ENCODE peak calls at places on chromosomes 7 and 10, in seven cellular contexts. One of them, this sample, is unnamed.
A peak's percentile ranks its signal among the peaks of the same experiment; 100 is the strongest.

GRCh38 chr10:44589181-44589884 is 204.4 kb upstream of the CXCL12 start:
- DNase-seq in GM23338: peak; percentile 17
- DNase-seq in MM.1S: no peak
- DNase-seq in HCT116: no peak
- DNase-seq in SK-N-SH: no peak
- DNase-seq in neural progenitor cell: no peak
- DNase-seq in GM23248: no peak
- DNase-seq in this sample: no peak

GRCh38 chr7:116910367-116910766 is 42.9 kb upstream of the ST7 start:
- DNase-seq in GM23338: no peak
- DNase-seq in MM.1S: no peak
- DNase-seq in GM23248: no peak
- DNase-seq in neural progenitor cell: no peak
- DNase-seq in HCT116: no peak
- DNase-seq in SK-N-SH: no peak
- DNase-seq in this sample: no peak

GRCh38 chr7:152925412-152926147 is 166.0 kb downstream of the ACTR3B start:
- DNase-seq in GM23338: peak; percentile 89
- DNase-seq in SK-N-SH: peak; percentile 83
- DNase-seq in HCT116: no peak
- DNase-seq in GM23248: no peak
- DNase-seq in MM.1S: no peak
- DNase-seq in neural progenitor cell: peak; percentile 90
- DNase-seq in this sample: peak; percentile 51

GRCh38 chr7:139598642-139599041 is 75.2 kb downstream of the CLEC2L start:
- DNase-seq in neural progenitor cell: no peak
- DNase-seq in GM23338: no peak
- DNase-seq in MM.1S: no peak
- DNase-seq in HCT116: no peak
- DNase-seq in SK-N-SH: no peak
- DNase-seq in GM23248: no peak
- DNase-seq in this sample: peak; percentile 23

GRCh38 chr10:84089162-84089561 is 50.1 kb upstream of the GHITM start:
- DNase-seq in neural progenitor cell: no peak
- DNase-seq in MM.1S: no peak
- DNase-seq in GM23248: no peak
- DNase-seq in GM23338: no peak
- DNase-seq in HCT116: no peak
- DNase-seq in SK-N-SH: no peak
- DNase-seq in this sample: no peak

GRCh38 chr10:4596951-4597350 is 229.1 kb upstream of the AKR1E2 start:
- DNase-seq in SK-N-SH: no peak
- DNase-seq in neural progenitor cell: no peak
- DNase-seq in GM23338: no peak
- DNase-seq in MM.1S: no peak
- DNase-seq in HCT116: no peak
- DNase-seq in GM23248: peak; percentile 48
- DNase-seq in this sample: no peak

GRCh38 chr7:84368122-84368521 is 173.5 kb upstream of the SEMA3A start:
- DNase-seq in HCT116: no peak
- DNase-seq in GM23338: no peak
- DNase-seq in SK-N-SH: no peak
- DNase-seq in MM.1S: no peak
- DNase-seq in GM23248: no peak
- DNase-seq in neural progenitor cell: no peak
- DNase-seq in this sample: no peak

GRCh38 chr7:16271990-16272665 is 149.2 kb downstream of the CRPPA start:
- DNase-seq in GM23338: peak; percentile 46
- DNase-seq in MM.1S: no peak
- DNase-seq in HCT116: peak; percentile 32
- DNase-seq in GM23248: peak; percentile 55
- DNase-seq in neural progenitor cell: no peak
- DNase-seq in SK-N-SH: no peak
- DNase-seq in this sample: no peak

GRCh38 chr10:11175823-11176243 is 158.2 kb downstream of the CELF2 start:
- DNase-seq in SK-N-SH: no peak
- DNase-seq in GM23248: no peak
- DNase-seq in GM23338: no peak
- DNase-seq in HCT116: no peak
- DNase-seq in neural progenitor cell: no peak
- DNase-seq in MM.1S: peak; percentile 72
- DNase-seq in this sample: no peak

GRCh38 chr7:45130910-45131309 is 19.4 kb upstream of the TBRG4 start:
- DNase-seq in HCT116: no peak
- DNase-seq in neural progenitor cell: no peak
- DNase-seq in SK-N-SH: no peak
- DNase-seq in GM23338: no peak
- DNase-seq in GM23248: no peak
- DNase-seq in MM.1S: no peak
- DNase-seq in this sample: no peak

GRCh38 chr10:68963151-68963550 is 7.2 kb downstream of the DDX21 start:
- DNase-seq in SK-N-SH: no peak
- DNase-seq in neural progenitor cell: no peak
- DNase-seq in MM.1S: no peak
- DNase-seq in GM23248: no peak
- DNase-seq in HCT116: no peak
- DNase-seq in GM23338: no peak
- DNase-seq in this sample: no peak

GRCh38 chr7:17530741-17531417 is 232.4 kb downstream of the AHR start:
- DNase-seq in HCT116: peak; percentile 26
- DNase-seq in neural progenitor cell: peak; percentile 4
- DNase-seq in SK-N-SH: no peak
- DNase-seq in GM23248: no peak
- DNase-seq in MM.1S: peak; percentile 25
- DNase-seq in GM23338: peak; percentile 62
- DNase-seq in this sample: no peak

GRCh38 chr7:151715661-151716338 is 161.1 kb downstream of the PRKAG2 start:
- DNase-seq in GM23338: no peak
- DNase-seq in neural progenitor cell: no peak
- DNase-seq in GM23248: no peak
- DNase-seq in HCT116: no peak
- DNase-seq in SK-N-SH: no peak
- DNase-seq in MM.1S: no peak
- DNase-seq in this sample: no peak

GRCh38 chr10:62341419-62341818 is 32.8 kb upstream of the ZNF365 start:
- DNase-seq in HCT116: no peak
- DNase-seq in MM.1S: no peak
- DNase-seq in GM23338: no peak
- DNase-seq in neural progenitor cell: no peak
- DNase-seq in GM23248: no peak
- DNase-seq in SK-N-SH: no peak
- DNase-seq in this sample: no peak

GRCh38 chr10:28559661-28560060 is 26.7 kb downstream of the WAC start:
- DNase-seq in HCT116: no peak
- DNase-seq in GM23338: peak; percentile 68
- DNase-seq in MM.1S: no peak
- DNase-seq in SK-N-SH: no peak
- DNase-seq in neural progenitor cell: peak; percentile 81
- DNase-seq in GM23248: no peak
- DNase-seq in this sample: no peak

GRCh38 chr10:64648915-64649314 is 1127.7 kb downstream of the REEP3 start:
- DNase-seq in MM.1S: peak; percentile 32
- DNase-seq in GM23248: no peak
- DNase-seq in HCT116: peak; percentile 26
- DNase-seq in neural progenitor cell: peak; percentile 41
- DNase-seq in GM23338: peak; percentile 58
- DNase-seq in SK-N-SH: no peak
- DNase-seq in this sample: peak; percentile 16

GRCh38 chr7:101954494-101954893 is 137.1 kb downstream of the CUX1 start:
- DNase-seq in GM23338: no peak
- DNase-seq in GM23248: no peak
- DNase-seq in HCT116: no peak
- DNase-seq in SK-N-SH: no peak
- DNase-seq in neural progenitor cell: no peak
- DNase-seq in MM.1S: no peak
- DNase-seq in this sample: no peak

DNA sequence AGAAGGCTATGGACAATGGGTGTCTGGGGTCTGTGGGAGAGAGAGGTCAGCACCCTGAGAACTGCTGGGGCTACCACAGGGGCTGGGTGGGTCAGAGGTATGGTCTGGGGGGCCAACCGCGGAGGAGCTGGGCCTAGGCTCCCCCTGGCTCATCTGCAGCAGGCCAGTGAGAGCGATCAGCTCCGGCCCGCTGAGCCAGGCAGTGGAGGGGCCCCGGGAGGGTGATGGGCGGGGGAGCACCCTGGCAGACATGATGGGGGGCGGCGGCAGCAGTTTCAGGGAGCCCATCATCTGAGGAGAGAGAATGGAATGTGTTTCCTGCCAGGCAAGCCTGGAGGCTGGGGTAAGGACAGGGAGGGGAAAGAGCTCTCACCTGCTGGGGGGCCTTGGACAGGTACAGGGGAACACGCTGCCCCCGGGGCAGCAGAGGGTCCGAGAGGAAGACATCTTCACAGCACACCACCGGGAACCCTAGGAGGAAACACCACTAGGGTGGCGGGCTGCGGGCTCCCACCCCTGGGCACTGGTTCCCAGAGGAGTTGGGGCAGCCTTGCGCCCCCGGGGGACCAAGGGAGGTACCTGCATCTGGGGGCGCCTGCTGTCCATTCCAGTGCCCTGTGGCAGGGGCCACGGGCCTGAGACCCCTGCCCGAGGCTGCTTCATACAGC is 1.3 kb downstream of the SAP25 start:
- DNase-seq in MM.1S: no peak
- DNase-seq in neural progenitor cell: no peak
- DNase-seq in GM23248: no peak
- DNase-seq in GM23338: no peak
- DNase-seq in HCT116: no peak
- DNase-seq in SK-N-SH: peak; percentile 30
- DNase-seq in this sample: no peak
- TF ChIP-seq EZH2phosphoT487 in MM.1S: no peak
- TF ChIP-seq EZH2phosphoT487 in neural progenitor cell: no peak
- TF ChIP-seq EZH2phosphoT487 in GM23248: no peak
- TF ChIP-seq EZH2phosphoT487 in GM23338: no peak
- TF ChIP-seq EZH2phosphoT487 in HCT116: no peak
- TF ChIP-seq EZH2phosphoT487 in SK-N-SH: no peak
- TF ChIP-seq EZH2phosphoT487 in this sample: no peak

DNA sequence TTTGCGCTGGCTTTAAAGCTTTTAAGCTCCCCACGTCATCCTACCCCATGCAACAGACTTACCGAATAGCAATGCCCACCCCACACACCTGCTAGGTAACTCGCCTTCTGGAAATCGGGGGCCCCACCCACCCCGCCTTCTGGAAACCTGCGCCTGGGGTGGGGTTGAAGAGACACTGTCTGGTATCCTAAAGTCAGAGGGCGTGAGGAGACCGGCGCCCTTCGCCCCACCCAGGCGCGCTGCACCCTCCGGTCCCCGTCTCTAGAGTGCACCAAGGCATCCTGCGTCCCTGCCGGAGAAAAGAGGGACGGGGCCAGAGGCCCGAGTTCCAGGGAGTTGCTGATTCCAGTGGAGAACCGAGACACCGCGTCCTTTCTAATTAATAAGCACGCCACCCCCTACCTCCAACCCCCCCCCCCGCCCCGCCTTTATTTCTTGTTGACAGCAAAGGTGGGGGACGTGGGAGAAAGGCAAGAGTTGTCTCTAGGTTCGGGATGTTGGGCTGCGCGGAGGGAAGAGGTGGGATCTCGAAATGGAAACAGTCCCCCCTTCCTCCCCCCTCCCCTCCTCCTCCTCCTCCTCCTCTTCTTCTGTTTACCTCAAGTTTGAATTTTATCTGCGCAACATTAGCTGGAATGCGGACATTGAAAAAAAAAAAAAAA is 220.9 kb upstream of the MKLN1 start:
- DNase-seq in HCT116: no peak
- DNase-seq in GM23338: peak; percentile 55
- DNase-seq in MM.1S: peak; percentile 68
- DNase-seq in GM23248: peak; percentile 66
- DNase-seq in neural progenitor cell: peak; percentile 56
- DNase-seq in SK-N-SH: peak; percentile 81
- DNase-seq in this sample: peak; percentile 50
- H2AFZ ChIP-seq in HCT116: no peak overlapping the region
- H2AFZ ChIP-seq in GM23338: peak overlapping the region; percentile 63
- H2AFZ ChIP-seq in MM.1S: peak overlapping the region; percentile 44
- H2AFZ ChIP-seq in GM23248: peak overlapping the region; percentile 49
- H2AFZ ChIP-seq in neural progenitor cell: peak overlapping the region; percentile 89
- H2AFZ ChIP-seq in SK-N-SH: peak overlapping the region; percentile 42
- H2AFZ ChIP-seq in this sample: peak overlapping the region; percentile 65

GRCh38 chr7:92836489-92837213 is at the start of gene CDK6:
- DNase-seq in SK-N-SH: peak; percentile 79
- DNase-seq in neural progenitor cell: peak; percentile 72
- DNase-seq in GM23338: peak; percentile 75
- DNase-seq in GM23248: peak; percentile 87
- DNase-seq in MM.1S: peak; percentile 73
- DNase-seq in HCT116: no peak
- DNase-seq in this sample: peak; percentile 85

GRCh38 chr7:92834661-92835139 is 1.7 kb downstream of the CDK6 start:
- DNase-seq in GM23338: peak; percentile 75
- DNase-seq in HCT116: no peak
- DNase-seq in SK-N-SH: peak; percentile 62
- DNase-seq in GM23248: peak; percentile 47
- DNase-seq in MM.1S: peak; percentile 14
- DNase-seq in neural progenitor cell: peak; percentile 55
- DNase-seq in this sample: peak; percentile 44

GRCh38 chr7:92833766-92834605 is 2.4 kb downstream of the CDK6 start:
- DNase-seq in MM.1S: peak; percentile 84
- DNase-seq in neural progenitor cell: peak; percentile 78
- DNase-seq in GM23248: peak; percentile 89
- DNase-seq in HCT116: no peak
- DNase-seq in SK-N-SH: peak; percentile 82
- DNase-seq in GM23338: peak; percentile 67
- DNase-seq in this sample: peak; percentile 93

GRCh38 chr7:92835851-92836488 is 403 bp downstream of the CDK6 start:
- DNase-seq in GM23248: peak; percentile 62
- DNase-seq in HCT116: no peak
- DNase-seq in SK-N-SH: peak; percentile 49
- DNase-seq in neural progenitor cell: no peak
- DNase-seq in GM23338: no peak
- DNase-seq in MM.1S: peak; percentile 36
- DNase-seq in this sample: peak; percentile 28

DNA sequence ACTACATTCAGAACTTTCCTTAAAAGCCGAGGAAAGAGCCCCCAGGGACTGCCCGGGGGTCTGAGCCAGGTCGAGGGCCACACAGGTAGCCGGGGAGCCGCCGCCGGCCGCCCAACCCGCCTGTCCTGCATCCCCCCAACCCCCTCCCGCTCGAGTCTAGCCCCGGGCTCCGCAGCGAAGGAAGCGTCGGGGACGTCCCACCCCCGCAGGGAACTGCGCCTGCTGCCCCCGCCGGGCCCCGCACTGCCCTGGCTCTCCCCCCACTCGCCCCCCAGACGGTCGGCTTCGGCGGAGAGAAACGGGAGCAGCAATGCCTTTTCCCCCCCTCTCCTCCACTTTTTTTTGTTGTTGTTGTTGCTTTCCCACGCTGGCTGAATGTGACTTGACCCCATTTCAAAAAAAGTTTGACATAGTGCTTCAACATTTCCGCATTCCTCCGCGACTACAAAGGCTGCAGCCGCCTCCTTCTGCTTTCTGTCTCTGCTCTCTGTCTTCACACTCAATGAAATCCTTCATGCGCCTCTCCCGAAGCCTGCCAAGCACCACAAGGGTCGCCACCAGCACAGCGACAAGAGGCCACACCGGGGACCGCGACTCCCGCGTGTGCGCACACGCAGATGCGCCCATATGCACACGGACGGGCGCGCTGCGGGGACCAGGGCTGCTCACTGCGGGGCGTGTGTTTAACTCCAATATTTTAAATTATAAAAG is 1.1 kb downstream of the CDK6 start:
- DNase-seq in GM23248: peak; percentile 88
- DNase-seq in MM.1S: peak; percentile 55
- DNase-seq in GM23338: peak; percentile 93
- DNase-seq in neural progenitor cell: peak; percentile 84
- DNase-seq in SK-N-SH: peak; percentile 66
- DNase-seq in HCT116: peak; percentile 72
- DNase-seq in this sample: peak; percentile 78
- TF ChIP-seq EZH2phosphoT487 in GM23248: no peak
- TF ChIP-seq EZH2phosphoT487 in MM.1S: no peak
- TF ChIP-seq EZH2phosphoT487 in GM23338: no peak
- TF ChIP-seq EZH2phosphoT487 in neural progenitor cell: peak; percentile 69
- TF ChIP-seq EZH2phosphoT487 in SK-N-SH: no peak
- TF ChIP-seq EZH2phosphoT487 in HCT116: no peak
- TF ChIP-seq EZH2phosphoT487 in this sample: no peak

GRCh38 chr10:80453392-80453714 is 757 bp upstream of the TSPAN14 start:
- DNase-seq in MM.1S: no peak
- DNase-seq in GM23338: peak; percentile 64
- DNase-seq in GM23248: no peak
- DNase-seq in neural progenitor cell: no peak
- DNase-seq in SK-N-SH: no peak
- DNase-seq in HCT116: no peak
- DNase-seq in this sample: no peak
- H2AFZ ChIP-seq in MM.1S: peak overlapping the region; percentile 60
- H2AFZ ChIP-seq in GM23338: peak overlapping the region; percentile 98
- H2AFZ ChIP-seq in GM23248: peak overlapping the region; percentile 59
- H2AFZ ChIP-seq in neural progenitor cell: peak overlapping the region; percentile 10
- H2AFZ ChIP-seq in SK-N-SH: peak overlapping the region; percentile 81
- H2AFZ ChIP-seq in HCT116: no peak overlapping the region
- H2AFZ ChIP-seq in this sample: peak overlapping the region; percentile 57

This sample was measured in hepatocyte.